ENCODE peak calls at places on chromosomes 7 and 10, in five cellular contexts. K is T-helper 9 cell, N is Daoy, W is HTR-8/SVneo, J is cardiac muscle cell. I is an unnamed sample.
A peak's percentile ranks its signal among the peaks of the same experiment; 100 is the strongest.

GRCh38 chr10:15856328-15857000 is 3.8 kb downstream of the MINDY3 start:
- DNase-seq in N (no peak), W (no peak), J (no peak), K (no peak), I (no peak)

GRCh38 chr7:129989466-129989865 is 36.7 kb upstream of the UBE2H start:
- DNase-seq in J (no peak), W (no peak), K (no peak), N (peak; percentile 58), I (peak; percentile 6)

GRCh38 chr10:44416021-44416758 is 31.3 kb upstream of the CXCL12 start:
- DNase-seq in W (no peak), J (no peak), N (no peak), K (no peak), I (no peak)

GRCh38 chr7:129577881-129578462 is 33.5 kb upstream of the NRF1 start:
- DNase-seq in K (no peak), N (no peak), J (no peak), W (no peak), I (no peak)

GRCh38 chr7:121366852-121367431 is 29.2 kb downstream of the FAM3C start:
- DNase-seq in K (peak; percentile 15), N (peak; percentile 37), J (peak; percentile 29), W (peak; percentile 4), I (peak; percentile 42)

GRCh38 chr7:137591444-137591843 is 247.9 kb upstream of the PTN start:
- DNase-seq in N (peak; percentile 5), K (no peak), W (no peak), J (peak; percentile 38), I (no peak)

GRCh38 chr10:74949024-74949423 is 122.6 kb downstream of the KAT6B start:
- DNase-seq in W (no peak), K (no peak), J (no peak), N (no peak), I (no peak)

GRCh38 chr7:95476904-95477594 is 8.7 kb upstream of the ASB4 start:
- DNase-seq in W (peak; percentile 27), J (peak; percentile 79), N (peak; percentile 68), K (peak; percentile 7), I (peak; percentile 35)

GRCh38 chr7:29274156-29275017 is 79.8 kb downstream of the CHN2 start:
- DNase-seq in J (no peak), N (no peak), W (no peak), K (no peak), I (no peak)

I was measured in central memory CD4-positive, alpha-beta T cell.